ENCODE peak calls at places on chromosomes 12 and 14, in five cellular contexts. One of them, this sample, is unnamed.

GRCh38 chr12:129696405-129696804 is 207.4 kb downstream of the TMEM132D start:
- DNase-seq in NT2/D1: no peak
- DNase-seq in left lung: no peak
- DNase-seq in AG04450: no peak
- DNase-seq in CD8-positive, alpha-beta T cell: no peak
- DNase-seq in this sample: no peak

GRCh38 chr12:124823272-124823970 is 40.2 kb downstream of the SCARB1 start:
- DNase-seq in NT2/D1: no peak
- DNase-seq in left lung: peak; percentile 10
- DNase-seq in AG04450: no peak
- DNase-seq in CD8-positive, alpha-beta T cell: no peak
- DNase-seq in this sample: no peak

GRCh38 chr14:89855961-89856360 is 98.6 kb downstream of the EFCAB11 start:
- DNase-seq in NT2/D1: no peak
- DNase-seq in left lung: no peak
- DNase-seq in AG04450: peak; percentile 43
- DNase-seq in CD8-positive, alpha-beta T cell: no peak
- DNase-seq in this sample: no peak

GRCh38 chr12:125734137-125734536 is 668.9 kb downstream of the AACS start:
- DNase-seq in NT2/D1: peak; percentile 18
- DNase-seq in left lung: no peak
- DNase-seq in AG04450: no peak
- DNase-seq in CD8-positive, alpha-beta T cell: no peak
- DNase-seq in this sample: no peak

GRCh38 chr14:86363576-86363975 is 833.6 kb downstream of the FLRT2 start:
- DNase-seq in NT2/D1: no peak
- DNase-seq in left lung: peak; percentile 39
- DNase-seq in AG04450: no peak
- DNase-seq in CD8-positive, alpha-beta T cell: no peak
- DNase-seq in this sample: no peak

GRCh38 chr14:54669759-54670630 is 103.1 kb downstream of the SAMD4A start:
- DNase-seq in NT2/D1: no peak
- DNase-seq in left lung: no peak
- DNase-seq in AG04450: peak; percentile 15
- DNase-seq in CD8-positive, alpha-beta T cell: no peak
- DNase-seq in this sample: no peak

GRCh38 chr12:51871126-51871525 is 16.8 kb upstream of the ANKRD33 start:
- DNase-seq in NT2/D1: no peak
- DNase-seq in left lung: no peak
- DNase-seq in AG04450: no peak
- DNase-seq in CD8-positive, alpha-beta T cell: no peak
- DNase-seq in this sample: no peak

GRCh38 chr12:6061661-6062060 is 62.8 kb downstream of the VWF start:
- DNase-seq in NT2/D1: no peak
- DNase-seq in left lung: no peak
- DNase-seq in AG04450: peak; percentile 32
- DNase-seq in CD8-positive, alpha-beta T cell: no peak
- DNase-seq in this sample: no peak

GRCh38 chr12:105982022-105982421 is 156.7 kb downstream of the NUAK1 start:
- DNase-seq in NT2/D1: no peak
- DNase-seq in left lung: no peak
- DNase-seq in AG04450: no peak
- DNase-seq in CD8-positive, alpha-beta T cell: no peak
- DNase-seq in this sample: no peak

GRCh38 chr12:6852651-6853354 is 853 bp downstream of the USP5 start:
- DNase-seq in NT2/D1: no peak
- DNase-seq in left lung: no peak
- DNase-seq in AG04450: no peak
- DNase-seq in CD8-positive, alpha-beta T cell: no peak
- DNase-seq in this sample: peak; percentile 65

GRCh38 chr14:51823706-51824105 is 36.7 kb upstream of the GNG2 start:
- DNase-seq in NT2/D1: no peak
- DNase-seq in left lung: no peak
- DNase-seq in AG04450: no peak
- DNase-seq in CD8-positive, alpha-beta T cell: no peak
- DNase-seq in this sample: no peak

GRCh38 chr12:110287986-110288385 is 6.9 kb downstream of the ATP2A2 start:
- DNase-seq in NT2/D1: no peak
- DNase-seq in left lung: no peak
- DNase-seq in AG04450: no peak
- DNase-seq in CD8-positive, alpha-beta T cell: no peak
- DNase-seq in this sample: no peak

GRCh38 chr14:60249321-60250251 is 565 bp downstream of the PPM1A start:
- DNase-seq in NT2/D1: no peak
- DNase-seq in left lung: peak; percentile 93
- DNase-seq in AG04450: no peak
- DNase-seq in CD8-positive, alpha-beta T cell: peak; percentile 30
- DNase-seq in this sample: peak; percentile 76

DNA sequence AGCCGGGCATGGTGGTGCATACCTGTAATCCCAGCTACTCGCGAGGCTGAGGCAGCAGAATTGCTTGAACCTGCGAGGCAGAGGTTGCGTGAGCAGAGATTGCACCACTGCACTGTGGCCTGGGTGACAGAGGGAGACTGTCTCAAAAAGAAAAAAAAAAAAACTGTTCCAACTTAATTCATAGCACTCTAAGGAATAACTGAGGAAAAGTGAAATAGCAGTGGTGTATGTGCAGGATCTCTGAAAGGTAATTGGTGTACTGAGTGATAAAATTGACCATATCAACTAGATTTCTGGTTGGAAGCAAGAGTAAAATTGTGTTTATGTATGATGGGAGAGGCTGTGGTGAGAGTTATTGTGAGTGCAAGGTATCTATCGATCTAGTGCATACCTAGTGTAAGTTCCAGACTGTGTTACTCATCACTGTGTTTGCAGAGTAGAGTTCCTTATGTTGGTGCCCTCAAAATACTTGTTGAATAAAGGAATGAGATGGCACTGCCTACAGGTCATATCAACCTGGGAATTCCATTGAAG is 6.3 kb downstream of the CAND1 start:
- DNase-seq in NT2/D1: no peak
- DNase-seq in left lung: no peak
- DNase-seq in AG04450: no peak
- DNase-seq in CD8-positive, alpha-beta T cell: no peak
- DNase-seq in this sample: no peak
- H3K4me3 ChIP-seq in NT2/D1: no peak overlapping the region
- H3K4me3 ChIP-seq in left lung: no peak overlapping the region
- H3K4me3 ChIP-seq in AG04450: no peak overlapping the region
- H3K4me3 ChIP-seq in CD8-positive, alpha-beta T cell: no peak overlapping the region
- H3K4me3 ChIP-seq in this sample: no peak overlapping the region

GRCh38 chr14:77099425-77100167 is 1.5 kb downstream of the CIPC start:
- DNase-seq in NT2/D1: no peak
- DNase-seq in left lung: no peak
- DNase-seq in AG04450: peak; percentile 21
- DNase-seq in CD8-positive, alpha-beta T cell: no peak
- DNase-seq in this sample: no peak
- H3K4me3 ChIP-seq in NT2/D1: no peak overlapping the region
- H3K4me3 ChIP-seq in left lung: peak overlapping the region; percentile 70
- H3K4me3 ChIP-seq in AG04450: peak overlapping the region; percentile 99
- H3K4me3 ChIP-seq in CD8-positive, alpha-beta T cell: no peak overlapping the region
- H3K4me3 ChIP-seq in this sample: no peak overlapping the region

GRCh38 chr14:38108681-38109080 is 99.0 kb upstream of the SSTR1 start:
- DNase-seq in NT2/D1: no peak
- DNase-seq in left lung: no peak
- DNase-seq in AG04450: peak; percentile 81
- DNase-seq in CD8-positive, alpha-beta T cell: no peak
- DNase-seq in this sample: no peak

GRCh38 chr14:38105106-38105702 is 102.5 kb upstream of the SSTR1 start:
- DNase-seq in NT2/D1: no peak
- DNase-seq in left lung: no peak
- DNase-seq in AG04450: no peak
- DNase-seq in CD8-positive, alpha-beta T cell: no peak
- DNase-seq in this sample: no peak

GRCh38 chr14:38103542-38104225 is 104.0 kb upstream of the SSTR1 start:
- DNase-seq in NT2/D1: no peak
- DNase-seq in left lung: no peak
- DNase-seq in AG04450: no peak
- DNase-seq in CD8-positive, alpha-beta T cell: no peak
- DNase-seq in this sample: peak; percentile 43

GRCh38 chr14:38110258-38110657 is 97.4 kb upstream of the SSTR1 start:
- DNase-seq in NT2/D1: no peak
- DNase-seq in left lung: no peak
- DNase-seq in AG04450: no peak
- DNase-seq in CD8-positive, alpha-beta T cell: no peak
- DNase-seq in this sample: no peak

GRCh38 chr14:38107216-38107631 is 100.5 kb upstream of the SSTR1 start:
- DNase-seq in NT2/D1: no peak
- DNase-seq in left lung: no peak
- DNase-seq in AG04450: no peak
- DNase-seq in CD8-positive, alpha-beta T cell: no peak
- DNase-seq in this sample: no peak
- H3K4me3 ChIP-seq in NT2/D1: no peak overlapping the region
- H3K4me3 ChIP-seq in left lung: no peak overlapping the region
- H3K4me3 ChIP-seq in AG04450: no peak overlapping the region
- H3K4me3 ChIP-seq in CD8-positive, alpha-beta T cell: no peak overlapping the region
- H3K4me3 ChIP-seq in this sample: no peak overlapping the region

GRCh38 chr14:39179042-39179441 is 4.0 kb downstream of the PNN start:
- DNase-seq in NT2/D1: no peak
- DNase-seq in left lung: no peak
- DNase-seq in AG04450: no peak
- DNase-seq in CD8-positive, alpha-beta T cell: no peak
- DNase-seq in this sample: no peak
- H3K4me3 ChIP-seq in NT2/D1: no peak overlapping the region
- H3K4me3 ChIP-seq in left lung: no peak overlapping the region
- H3K4me3 ChIP-seq in AG04450: no peak overlapping the region
- H3K4me3 ChIP-seq in CD8-positive, alpha-beta T cell: no peak overlapping the region
- H3K4me3 ChIP-seq in this sample: no peak overlapping the region

GRCh38 chr14:105526781-105527380 is 498 bp downstream of the TMEM121 start:
- DNase-seq in NT2/D1: no peak
- DNase-seq in left lung: peak; percentile 76
- DNase-seq in AG04450: no peak
- DNase-seq in CD8-positive, alpha-beta T cell: no peak
- DNase-seq in this sample: no peak
- H3K4me3 ChIP-seq in NT2/D1: peak overlapping the region; percentile 38
- H3K4me3 ChIP-seq in left lung: peak overlapping the region; percentile 52
- H3K4me3 ChIP-seq in AG04450: peak overlapping the region; percentile 59
- H3K4me3 ChIP-seq in CD8-positive, alpha-beta T cell: peak overlapping the region; percentile 37
- H3K4me3 ChIP-seq in this sample: no peak overlapping the region